ENCODE peak calls at places on chromosomes 5 and 9, in four cellular contexts. D, R, H and V are unnamed samples.

GRCh38 chr5:169826618-169827017 is 153.7 kb downstream of the INSYN2B start:
- ATAC-seq in D (no peak), H (no peak), R (no peak), V (no peak)

GRCh38 chr5:129461816-129462396 is 1.8 kb downstream of the ADAMTS19 start:
- ATAC-seq in H (no peak), D (no peak), R (no peak), V (no peak)

GRCh38 chr5:10233505-10233904 is 16.2 kb downstream of the ATPSCKMT start:
- ATAC-seq in R (no peak), D (peak), H (no peak), V (no peak)

GRCh38 chr5:99258819-99259218 is 330.0 kb upstream of the CHD1 start:
- ATAC-seq in D (no peak), H (peak), R (no peak), V (no peak)

GRCh38 chr5:3602713-3603502 is 7.3 kb downstream of the IRX1 start:
- ATAC-seq in D (peak), H (no peak), R (peak), V (no peak)

GRCh38 chr9:15355669-15356068 is 48.7 kb upstream of the TTC39B start:
- ATAC-seq in R (no peak), D (no peak), H (no peak), V (no peak)

GRCh38 chr9:96376926-96377874 is 6.3 kb downstream of the SLC35D2 start:
- ATAC-seq in H (no peak), D (peak), R (peak), V (no peak)

GRCh38 chr5:140926903-140927573 is 939 bp downstream of the PCDHAC1 start:
- ATAC-seq in R (peak), D (peak), H (no peak), V (no peak)

GRCh38 chr5:75265731-75266130 is 29.1 kb upstream of the ANKRD31 start:
- ATAC-seq in H (peak), R (no peak), D (no peak), V (no peak)

GRCh38 chr9:109967651-109968331 is 187.8 kb downstream of the PALM2AKAP2 start:
- ATAC-seq in H (peak), D (no peak), R (no peak), V (peak)

GRCh38 chr9:21381752-21382339 is 3.4 kb downstream of the IFNA2 start:
- ATAC-seq in D (no peak), H (peak), R (no peak), V (peak)

GRCh38 chr9:127803507-127804352 is 1.0 kb downstream of the FPGS start:
- ATAC-seq in R (peak), D (peak), H (no peak), V (peak)

GRCh38 chr5:84255318-84255717 is 129.4 kb downstream of the EDIL3 start:
- ATAC-seq in D (no peak), H (no peak), R (no peak), V (no peak)

GRCh38 chr9:109914280-109915027 is 134.5 kb downstream of the PALM2AKAP2 start:
- ATAC-seq in H (no peak), D (no peak), R (no peak), V (no peak)

GRCh38 chr5:173324115-173325001 is 3.9 kb downstream of the STC2 start:
- ATAC-seq in H (no peak), R (peak), D (peak), V (no peak)

GRCh38 chr5:989961-990530 is 18.6 kb upstream of the NKD2 start:
- ATAC-seq in H (no peak), R (peak), D (peak), V (no peak)

GRCh38 chr5:145752947-145753346 is 82.2 kb downstream of the PRELID2 start:
- ATAC-seq in H (no peak), D (no peak), R (no peak), V (no peak)

GRCh38 chr5:7894860-7895259 is 25.9 kb downstream of the MTRR start:
- ATAC-seq in R (no peak), D (no peak), H (peak), V (peak)

GRCh38 chr9:107480386-107480789 is 9.2 kb downstream of the KLF4 start:
- ATAC-seq in R (peak), D (peak), H (no peak), V (no peak)

GRCh38 chr5:175642998-175643397 is 14.9 kb upstream of the HRH2 start:
- ATAC-seq in H (no peak), R (no peak), D (no peak), V (peak)

GRCh38 chr9:128940946-128941755 is 6.3 kb downstream of the DOLK start:
- ATAC-seq in D (no peak), R (no peak), H (no peak), V (no peak)